ENCODE peak calls at places on chromosomes 6 and 20, in eight cellular contexts. One of them, this sample, is unnamed.

GRCh38 chr6:153947817-153948447 is 91.1 kb upstream of the OPRM1 start:
- DNase-seq in ELR: peak
- DNase-seq in NCI-H187: no peak
- DNase-seq in T-helper 1 cell: no peak
- DNase-seq in spleen: no peak
- DNase-seq in GM03348: no peak
- DNase-seq in G401: peak
- DNase-seq in GM13977: peak
- DNase-seq in this sample: no peak

GRCh38 chr6:33958208-33958862 is 154.5 kb upstream of the MLN start:
- DNase-seq in ELR: peak
- DNase-seq in NCI-H187: no peak
- DNase-seq in T-helper 1 cell: no peak
- DNase-seq in spleen: peak
- DNase-seq in GM03348: no peak
- DNase-seq in G401: peak
- DNase-seq in GM13977: no peak
- DNase-seq in this sample: no peak

GRCh38 chr20:22572491-22572890 is 11.9 kb downstream of the FOXA2 start:
- DNase-seq in ELR: no peak
- DNase-seq in NCI-H187: no peak
- DNase-seq in T-helper 1 cell: no peak
- DNase-seq in spleen: no peak
- DNase-seq in GM03348: no peak
- DNase-seq in G401: no peak
- DNase-seq in GM13977: no peak
- DNase-seq in this sample: no peak

GRCh38 chr6:42564496-42564890 is 664 bp downstream of the UBR2 start:
- DNase-seq in ELR: no peak
- DNase-seq in NCI-H187: no peak
- DNase-seq in T-helper 1 cell: no peak
- DNase-seq in spleen: no peak
- DNase-seq in GM03348: no peak
- DNase-seq in G401: no peak
- DNase-seq in GM13977: peak
- DNase-seq in this sample: no peak

GRCh38 chr6:45377555-45378323 is at the start of gene SUPT3H:
- DNase-seq in ELR: peak
- DNase-seq in NCI-H187: peak
- DNase-seq in T-helper 1 cell: peak
- DNase-seq in spleen: peak
- DNase-seq in GM03348: peak
- DNase-seq in G401: peak
- DNase-seq in GM13977: peak
- DNase-seq in this sample: peak

GRCh38 chr6:113315068-113315467 is 542.1 kb upstream of the MARCKS start:
- DNase-seq in ELR: no peak
- DNase-seq in NCI-H187: no peak
- DNase-seq in T-helper 1 cell: no peak
- DNase-seq in spleen: no peak
- DNase-seq in GM03348: no peak
- DNase-seq in G401: no peak
- DNase-seq in GM13977: no peak
- DNase-seq in this sample: no peak

GRCh38 chr6:65979120-65979519 is 272.1 kb upstream of the EYS start:
- DNase-seq in ELR: no peak
- DNase-seq in NCI-H187: no peak
- DNase-seq in T-helper 1 cell: no peak
- DNase-seq in spleen: no peak
- DNase-seq in GM03348: peak
- DNase-seq in G401: no peak
- DNase-seq in GM13977: no peak
- DNase-seq in this sample: no peak

GRCh38 chr6:165729307-165729936 is 66.4 kb upstream of the PDE10A start:
- DNase-seq in ELR: peak
- DNase-seq in NCI-H187: no peak
- DNase-seq in T-helper 1 cell: peak
- DNase-seq in spleen: no peak
- DNase-seq in GM03348: peak
- DNase-seq in G401: no peak
- DNase-seq in GM13977: peak
- DNase-seq in this sample: no peak

GRCh38 chr6:157954150-157955117 is 27.2 kb upstream of the SYNJ2 start:
- DNase-seq in ELR: no peak
- DNase-seq in NCI-H187: no peak
- DNase-seq in T-helper 1 cell: no peak
- DNase-seq in spleen: no peak
- DNase-seq in GM03348: no peak
- DNase-seq in G401: no peak
- DNase-seq in GM13977: no peak
- DNase-seq in this sample: no peak

GRCh38 chr20:22387452-22387851 is 196.9 kb downstream of the FOXA2 start:
- DNase-seq in ELR: no peak
- DNase-seq in NCI-H187: no peak
- DNase-seq in T-helper 1 cell: no peak
- DNase-seq in spleen: no peak
- DNase-seq in GM03348: no peak
- DNase-seq in G401: no peak
- DNase-seq in GM13977: no peak
- DNase-seq in this sample: no peak

GRCh38 chr6:42720739-42721138 is 1.7 kb downstream of the PRPH2 start:
- DNase-seq in ELR: peak
- DNase-seq in NCI-H187: no peak
- DNase-seq in T-helper 1 cell: no peak
- DNase-seq in spleen: no peak
- DNase-seq in GM03348: no peak
- DNase-seq in G401: no peak
- DNase-seq in GM13977: no peak
- DNase-seq in this sample: no peak

GRCh38 chr6:22042713-22043112 is 254.1 kb downstream of the PRL start:
- DNase-seq in ELR: no peak
- DNase-seq in NCI-H187: no peak
- DNase-seq in T-helper 1 cell: no peak
- DNase-seq in spleen: no peak
- DNase-seq in GM03348: no peak
- DNase-seq in G401: no peak
- DNase-seq in GM13977: no peak
- DNase-seq in this sample: no peak

GRCh38 chr6:30685977-30686907 is at the start of gene PPP1R18:
- DNase-seq in ELR: peak
- DNase-seq in NCI-H187: peak
- DNase-seq in T-helper 1 cell: peak
- DNase-seq in spleen: peak
- DNase-seq in GM03348: peak
- DNase-seq in G401: peak
- DNase-seq in GM13977: peak
- DNase-seq in this sample: peak

GRCh38 chr6:116070990-116071389 is 10.3 kb upstream of the FRK start:
- DNase-seq in ELR: peak
- DNase-seq in NCI-H187: no peak
- DNase-seq in T-helper 1 cell: no peak
- DNase-seq in spleen: no peak
- DNase-seq in GM03348: no peak
- DNase-seq in G401: no peak
- DNase-seq in GM13977: no peak
- DNase-seq in this sample: no peak

GRCh38 chr6:165922309-165922794 is 245.3 kb downstream of the TBXT start:
- DNase-seq in ELR: peak
- DNase-seq in NCI-H187: no peak
- DNase-seq in T-helper 1 cell: no peak
- DNase-seq in spleen: no peak
- DNase-seq in GM03348: no peak
- DNase-seq in G401: peak
- DNase-seq in GM13977: no peak
- DNase-seq in this sample: no peak

GRCh38 chr6:136967874-136968752 is 46.0 kb downstream of the SLC35D3 start:
- DNase-seq in ELR: peak
- DNase-seq in NCI-H187: peak
- DNase-seq in T-helper 1 cell: peak
- DNase-seq in spleen: peak
- DNase-seq in GM03348: peak
- DNase-seq in G401: peak
- DNase-seq in GM13977: peak
- DNase-seq in this sample: peak

GRCh38 chr20:52003976-52004375 is 187.6 kb downstream of the ZFP64 start:
- DNase-seq in ELR: no peak
- DNase-seq in NCI-H187: no peak
- DNase-seq in T-helper 1 cell: no peak
- DNase-seq in spleen: no peak
- DNase-seq in GM03348: no peak
- DNase-seq in G401: no peak
- DNase-seq in GM13977: no peak
- DNase-seq in this sample: no peak

GRCh38 chr6:110034637-110035096 is 56.6 kb downstream of the GPR6 start:
- DNase-seq in ELR: no peak
- DNase-seq in NCI-H187: no peak
- DNase-seq in T-helper 1 cell: no peak
- DNase-seq in spleen: no peak
- DNase-seq in GM03348: no peak
- DNase-seq in G401: no peak
- DNase-seq in GM13977: no peak
- DNase-seq in this sample: no peak

GRCh38 chr20:44496976-44497375 is 21.3 kb downstream of the TTPAL start:
- DNase-seq in ELR: peak
- DNase-seq in NCI-H187: no peak
- DNase-seq in T-helper 1 cell: no peak
- DNase-seq in spleen: no peak
- DNase-seq in GM03348: peak
- DNase-seq in G401: no peak
- DNase-seq in GM13977: peak
- DNase-seq in this sample: no peak

GRCh38 chr20:46994341-46994740 is 99.7 kb downstream of the EYA2 start:
- DNase-seq in ELR: no peak
- DNase-seq in NCI-H187: no peak
- DNase-seq in T-helper 1 cell: peak
- DNase-seq in spleen: peak
- DNase-seq in GM03348: no peak
- DNase-seq in G401: peak
- DNase-seq in GM13977: peak
- DNase-seq in this sample: no peak

GRCh38 chr6:35034411-35035171 is 106.5 kb downstream of the TCP11 start:
- DNase-seq in ELR: no peak
- DNase-seq in NCI-H187: no peak
- DNase-seq in T-helper 1 cell: no peak
- DNase-seq in spleen: no peak
- DNase-seq in GM03348: no peak
- DNase-seq in G401: no peak
- DNase-seq in GM13977: no peak
- DNase-seq in this sample: peak

GRCh38 chr6:130587778-130588520 is 222.1 kb downstream of the TMEM200A start:
- DNase-seq in ELR: peak
- DNase-seq in NCI-H187: no peak
- DNase-seq in T-helper 1 cell: no peak
- DNase-seq in spleen: no peak
- DNase-seq in GM03348: peak
- DNase-seq in G401: no peak
- DNase-seq in GM13977: no peak
- DNase-seq in this sample: no peak

GRCh38 chr6:129575378-129576118 is 134.4 kb downstream of the ARHGAP18 start:
- DNase-seq in ELR: peak
- DNase-seq in NCI-H187: no peak
- DNase-seq in T-helper 1 cell: no peak
- DNase-seq in spleen: no peak
- DNase-seq in GM03348: peak
- DNase-seq in G401: peak
- DNase-seq in GM13977: no peak
- DNase-seq in this sample: no peak

GRCh38 chr6:44217332-44218143 is 812 bp downstream of the MYMX start:
- DNase-seq in ELR: no peak
- DNase-seq in NCI-H187: no peak
- DNase-seq in T-helper 1 cell: no peak
- DNase-seq in spleen: no peak
- DNase-seq in GM03348: peak
- DNase-seq in G401: peak
- DNase-seq in GM13977: peak
- DNase-seq in this sample: peak

GRCh38 chr6:16097382-16098171 is 31.3 kb upstream of the MYLIP start:
- DNase-seq in ELR: no peak
- DNase-seq in NCI-H187: no peak
- DNase-seq in T-helper 1 cell: peak
- DNase-seq in spleen: no peak
- DNase-seq in GM03348: no peak
- DNase-seq in G401: no peak
- DNase-seq in GM13977: peak
- DNase-seq in this sample: no peak

GRCh38 chr20:10781526-10781925 is 107.7 kb upstream of the JAG1 start:
- DNase-seq in ELR: no peak
- DNase-seq in NCI-H187: no peak
- DNase-seq in T-helper 1 cell: no peak
- DNase-seq in spleen: no peak
- DNase-seq in GM03348: no peak
- DNase-seq in G401: no peak
- DNase-seq in GM13977: no peak
- DNase-seq in this sample: no peak

GRCh38 chr6:116349216-116349615 is 21.5 kb upstream of the DSE start:
- DNase-seq in ELR: no peak
- DNase-seq in NCI-H187: no peak
- DNase-seq in T-helper 1 cell: no peak
- DNase-seq in spleen: no peak
- DNase-seq in GM03348: no peak
- DNase-seq in G401: no peak
- DNase-seq in GM13977: no peak
- DNase-seq in this sample: no peak

GRCh38 chr6:152423216-152424103 is 213.7 kb downstream of the SYNE1 start:
- DNase-seq in ELR: no peak
- DNase-seq in NCI-H187: no peak
- DNase-seq in T-helper 1 cell: no peak
- DNase-seq in spleen: no peak
- DNase-seq in GM03348: no peak
- DNase-seq in G401: no peak
- DNase-seq in GM13977: no peak
- DNase-seq in this sample: no peak

GRCh38 chr20:18224968-18225568 is 63.3 kb upstream of the ZNF133 start:
- DNase-seq in ELR: peak
- DNase-seq in NCI-H187: no peak
- DNase-seq in T-helper 1 cell: no peak
- DNase-seq in spleen: no peak
- DNase-seq in GM03348: peak
- DNase-seq in G401: no peak
- DNase-seq in GM13977: no peak
- DNase-seq in this sample: no peak

GRCh38 chr6:10278786-10279185 is 136.1 kb downstream of the TFAP2A start:
- DNase-seq in ELR: no peak
- DNase-seq in NCI-H187: no peak
- DNase-seq in T-helper 1 cell: no peak
- DNase-seq in spleen: no peak
- DNase-seq in GM03348: no peak
- DNase-seq in G401: peak
- DNase-seq in GM13977: no peak
- DNase-seq in this sample: no peak

GRCh38 chr6:84284428-84285033 is 57.1 kb upstream of the CEP162 start:
- DNase-seq in ELR: peak
- DNase-seq in NCI-H187: no peak
- DNase-seq in T-helper 1 cell: no peak
- DNase-seq in spleen: no peak
- DNase-seq in GM03348: no peak
- DNase-seq in G401: no peak
- DNase-seq in GM13977: peak
- DNase-seq in this sample: no peak

GRCh38 chr20:14799671-14800070 is 462.3 kb upstream of the FLRT3 start:
- DNase-seq in ELR: no peak
- DNase-seq in NCI-H187: no peak
- DNase-seq in T-helper 1 cell: no peak
- DNase-seq in spleen: no peak
- DNase-seq in GM03348: no peak
- DNase-seq in G401: no peak
- DNase-seq in GM13977: no peak
- DNase-seq in this sample: no peak

GRCh38 chr6:17151888-17152287 is 50.0 kb downstream of the STMND1 start:
- DNase-seq in ELR: no peak
- DNase-seq in NCI-H187: no peak
- DNase-seq in T-helper 1 cell: no peak
- DNase-seq in spleen: no peak
- DNase-seq in GM03348: no peak
- DNase-seq in G401: no peak
- DNase-seq in GM13977: no peak
- DNase-seq in this sample: no peak

GRCh38 chr6:84625510-84625909 is 138.9 kb downstream of the TBX18 start:
- DNase-seq in ELR: no peak
- DNase-seq in NCI-H187: no peak
- DNase-seq in T-helper 1 cell: no peak
- DNase-seq in spleen: no peak
- DNase-seq in GM03348: peak
- DNase-seq in G401: no peak
- DNase-seq in GM13977: no peak
- DNase-seq in this sample: no peak